ENCODE peak calls at places on chromosomes 6 and 20, in five cellular contexts. U is osteoblast, J is right cardiac atrium, Z is fibroblast of lung, C is heart left ventricle. A is an unnamed sample.

GRCh38 chr20:62120990-62121775 is 1.1 kb upstream of the LSM14B start:
- DNase-seq in U (no peak), J (peak; percentile 54), Z (no peak), C (peak; percentile 74), A (peak; percentile 31)

GRCh38 chr20:63068711-63069367 is 62.1 kb upstream of the BHLHE23 start:
- DNase-seq in U (peak; percentile 37), J (peak; percentile 3), Z (no peak), C (peak; percentile 35), A (no peak)

GRCh38 chr20:53857723-53858236 is 212.6 kb downstream of the BCAS1 start:
- DNase-seq in U (no peak), J (peak; percentile 51), Z (no peak), C (no peak), A (peak; percentile 54)

GRCh38 chr20:44942264-44942973 is 17.8 kb downstream of the TOMM34 start:
- DNase-seq in U (no peak), J (no peak), Z (no peak), C (no peak), A (peak; percentile 43)

GRCh38 chr6:24524801-24525200 is 30.0 kb downstream of the ALDH5A1 start:
- DNase-seq in U (peak; percentile 77), J (no peak), Z (peak; percentile 47), C (no peak), A (peak; percentile 83)

GRCh38 chr6:14711056-14711703 is 534.7 kb upstream of the JARID2 start:
- DNase-seq in U (peak; percentile 88), J (no peak), Z (peak; percentile 88), C (no peak), A (peak; percentile 78)

GRCh38 chr20:15205023-15205422 is 867.6 kb upstream of the FLRT3 start:
- DNase-seq in U (no peak), J (no peak), Z (no peak), C (no peak), A (no peak)

GRCh38 chr6:72084992-72085569 is 198.7 kb downstream of the RIMS1 start:
- DNase-seq in U (no peak), J (no peak), Z (peak; percentile 6), C (no peak), A (peak; percentile 46)

GRCh38 chr6:10276106-10276505 is 138.8 kb downstream of the TFAP2A start:
- DNase-seq in U (no peak), J (no peak), Z (peak; percentile 76), C (no peak), A (no peak)

GRCh38 chr6:33144373-33144772 is 47.9 kb downstream of the COL11A2 start:
- DNase-seq in U (peak; percentile 74), J (no peak), Z (peak; percentile 5), C (no peak), A (no peak)

GRCh38 chr6:35500782-35501181 is 3.9 kb upstream of the TEAD3 start:
- DNase-seq in U (peak; percentile 91), J (no peak), Z (peak; percentile 36), C (no peak), A (no peak)

GRCh38 chr6:80720824-80721223 is 614.4 kb downstream of the BCKDHB start:
- DNase-seq in U (no peak), J (no peak), Z (no peak), C (no peak), A (no peak)

GRCh38 chr6:25619222-25619621 is 32.8 kb upstream of the SCGN start:
- DNase-seq in U (no peak), J (no peak), Z (no peak), C (no peak), A (no peak)

GRCh38 chr6:25485820-25486559 is 166.0 kb upstream of the SCGN start:
- DNase-seq in U (no peak), J (peak; percentile 67), Z (no peak), C (peak; percentile 65), A (no peak)

GRCh38 chr6:75775219-75775618 is 26.2 kb downstream of the MYO6 start:
- DNase-seq in U (no peak), J (no peak), Z (peak; percentile 20), C (no peak), A (no peak)

GRCh38 chr20:23625236-23625964 is 12.4 kb downstream of the CST3 start:
- DNase-seq in U (no peak), J (no peak), Z (no peak), C (no peak), A (no peak)

GRCh38 chr6:160177220-160177619 is 55.6 kb downstream of the SLC22A1 start:
- DNase-seq in U (no peak), J (no peak), Z (no peak), C (no peak), A (peak; percentile 47)

GRCh38 chr6:6386010-6386409 is 65.5 kb upstream of the F13A1 start:
- DNase-seq in U (no peak), J (no peak), Z (no peak), C (no peak), A (peak; percentile 12)

GRCh38 chr6:36727491-36728021 is 29.9 kb downstream of the RAB44 start:
- DNase-seq in U (peak; percentile 69), J (no peak), Z (peak; percentile 52), C (peak; percentile 52), A (no peak)

GRCh38 chr6:81819767-81820166 is 67.3 kb upstream of the TENT5A start:
- DNase-seq in U (no peak), J (no peak), Z (no peak), C (no peak), A (no peak)

GRCh38 chr6:81820979-81821378 is 68.5 kb upstream of the TENT5A start:
- DNase-seq in U (no peak), J (no peak), Z (peak; percentile 41), C (no peak), A (no peak)

GRCh38 chr6:81820422-81820821 is 67.9 kb upstream of the TENT5A start:
- DNase-seq in U (no peak), J (no peak), Z (no peak), C (no peak), A (no peak)

GRCh38 chr6:81822584-81822983 is 70.1 kb upstream of the TENT5A start:
- DNase-seq in U (no peak), J (no peak), Z (no peak), C (no peak), A (no peak)

GRCh38 chr6:81821449-81821848 is 69.0 kb upstream of the TENT5A start:
- DNase-seq in U (no peak), J (no peak), Z (no peak), C (no peak), A (no peak)
- H3K27me3 ChIP-seq in U (no peaks in the 10 kb centered on the region), J (no peaks in the 10 kb centered on the region), Z (no peaks in the 10 kb centered on the region), C (no peaks in the 10 kb centered on the region), A (no peaks in the 10 kb centered on the region)

GRCh38 chr6:44286747-44287146 is 16.5 kb downstream of the TMEM151B start:
- DNase-seq in U (peak; percentile 76), J (no peak), Z (no peak), C (no peak), A (no peak)
- H3K27me3 ChIP-seq in U (peaks cover 48% of the 10 kb centered on the region), J (no peaks in the 10 kb centered on the region), Z (peaks cover 40% of the 10 kb centered on the region), C (peaks cover 60% of the 10 kb centered on the region), A (peaks cover 5% of the 10 kb centered on the region)

GRCh38 chr6:136711644-136712043 is 80.6 kb downstream of the MAP3K5 start:
- DNase-seq in U (no peak), J (no peak), Z (no peak), C (no peak), A (no peak)
- H3K27me3 ChIP-seq in U (no peaks in the 10 kb centered on the region), J (no peaks in the 10 kb centered on the region), Z (no peaks in the 10 kb centered on the region), C (no peaks in the 10 kb centered on the region), A (no peaks in the 10 kb centered on the region)

GRCh38 chr6:40529040-40529439 is 58.1 kb downstream of the LRFN2 start:
- DNase-seq in U (no peak), J (no peak), Z (no peak), C (no peak), A (no peak)

GRCh38 chr6:40528051-40528450 is 59.1 kb downstream of the LRFN2 start:
- DNase-seq in U (no peak), J (no peak), Z (no peak), C (no peak), A (no peak)

GRCh38 chr6:40524797-40525584 is 62.2 kb downstream of the LRFN2 start:
- DNase-seq in U (no peak), J (no peak), Z (no peak), C (no peak), A (no peak)

GRCh38 chr6:40523505-40524172 is 63.5 kb downstream of the LRFN2 start:
- DNase-seq in U (no peak), J (no peak), Z (no peak), C (no peak), A (peak; percentile 46)

GRCh38 chr6:40526036-40526435 is 61.1 kb downstream of the LRFN2 start:
- DNase-seq in U (no peak), J (no peak), Z (no peak), C (no peak), A (no peak)
- H3K27me3 ChIP-seq in U (no peaks in the 10 kb centered on the region), J (no peaks in the 10 kb centered on the region), Z (no peaks in the 10 kb centered on the region), C (peaks cover 6% of the 10 kb centered on the region), A (no peaks in the 10 kb centered on the region)

DNA sequence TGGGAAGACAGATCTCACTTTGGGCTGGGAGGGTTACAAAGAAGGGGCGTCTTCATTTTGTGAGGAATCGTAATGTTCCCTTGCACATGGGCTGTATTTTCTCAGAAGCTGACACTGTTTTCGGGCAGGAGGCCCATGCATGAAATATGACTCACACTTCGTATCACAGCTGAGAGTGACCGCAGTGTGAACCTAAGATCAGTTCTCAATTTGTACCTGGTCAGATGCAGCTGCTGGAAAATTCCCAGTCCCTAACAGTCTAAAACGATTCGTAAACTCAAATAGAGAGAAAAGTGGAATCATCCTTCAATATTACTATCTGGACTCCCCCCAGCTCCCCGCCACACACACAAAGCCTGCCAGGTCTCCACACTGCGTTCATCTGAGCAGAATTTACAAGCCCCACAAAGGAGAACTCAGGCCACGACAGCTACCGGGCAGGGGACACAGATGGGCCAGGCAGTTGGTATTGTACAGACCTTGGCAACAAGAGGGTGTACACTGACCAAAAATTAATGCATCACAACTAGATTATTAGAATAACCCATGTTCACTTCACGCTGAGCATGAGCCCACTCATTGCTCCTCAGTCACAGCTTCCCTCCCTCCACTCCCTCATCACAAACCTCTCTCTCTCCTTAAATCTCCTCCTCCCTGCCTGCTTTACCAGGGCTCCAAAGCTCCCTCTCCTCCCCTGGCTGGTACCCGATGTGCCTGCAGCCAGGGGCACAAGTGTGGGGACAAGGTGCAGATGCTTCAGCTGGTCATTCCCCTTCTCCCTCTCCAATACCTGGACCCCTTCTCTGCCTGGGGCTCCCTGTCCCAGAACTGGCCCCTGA is 488.4 kb downstream of the PREX1 start:
- DNase-seq in U (no peak), J (no peak), Z (peak; percentile 94), C (no peak), A (no peak)
- H3K27me3 ChIP-seq in U (peaks cover 14% of the 10 kb centered on the region), J (no peaks in the 10 kb centered on the region), Z (no peaks in the 10 kb centered on the region), C (peaks cover 9% of the 10 kb centered on the region), A (no peaks in the 10 kb centered on the region)